ENCODE peak calls at places on chromosomes 13 and 19, in eight cellular contexts. R, Q, F, K, E, G, U and B are unnamed samples.

GRCh38 chr19:5536337-5536894 is 31.3 kb downstream of the TINCR start:
- DNase-seq in R (no peak), Q (peak), F (peak), K (peak), E (no peak), G (no peak), U (no peak), B (no peak)

GRCh38 chr19:21130097-21130775 is 11.6 kb upstream of the ZNF431 start:
- DNase-seq in R (no peak), Q (no peak), F (no peak), K (no peak), E (no peak), G (no peak), U (no peak), B (no peak)

GRCh38 chr19:2552859-2553258 is 76.9 kb downstream of the GADD45B start:
- DNase-seq in R (peak), Q (no peak), F (no peak), K (no peak), E (peak), G (peak), U (peak), B (peak)

GRCh38 chr19:6828698-6829633 is 56.5 kb downstream of the VAV1 start:
- DNase-seq in R (no peak), Q (no peak), F (peak), K (no peak), E (peak), G (no peak), U (no peak), B (peak)

GRCh38 chr19:14746891-14747290 is 31.5 kb downstream of the ADGRE2 start:
- DNase-seq in R (no peak), Q (no peak), F (no peak), K (no peak), E (no peak), G (no peak), U (no peak), B (no peak)

GRCh38 chr13:84417426-84417825 is 535.2 kb upstream of the SLITRK1 start:
- DNase-seq in R (no peak), Q (no peak), F (no peak), K (peak), E (no peak), G (no peak), U (no peak), B (no peak)

GRCh38 chr13:44396295-44396962 is 22.8 kb downstream of the SERP2 start:
- DNase-seq in R (no peak), Q (no peak), F (no peak), K (no peak), E (no peak), G (no peak), U (no peak), B (no peak)

GRCh38 chr13:24693862-24694471 is 13.8 kb downstream of the ATP12A start:
- DNase-seq in R (no peak), Q (peak), F (no peak), K (peak), E (peak), G (peak), U (no peak), B (peak)

GRCh38 chr13:103291226-103291625 is 225.0 kb upstream of the SLC10A2 start:
- DNase-seq in R (no peak), Q (no peak), F (no peak), K (no peak), E (no peak), G (no peak), U (no peak), B (no peak)

GRCh38 chr13:98835156-98835555 is 82.7 kb upstream of the SLC15A1 start:
- DNase-seq in R (no peak), Q (no peak), F (no peak), K (no peak), E (no peak), G (no peak), U (no peak), B (no peak)

GRCh38 chr13:77776704-77777103 is 79.2 kb downstream of the SLAIN1 start:
- DNase-seq in R (no peak), Q (no peak), F (no peak), K (no peak), E (no peak), G (no peak), U (no peak), B (no peak)

GRCh38 chr13:73070451-73070850 is 11.6 kb downstream of the KLF5 start:
- DNase-seq in R (no peak), Q (no peak), F (no peak), K (no peak), E (no peak), G (no peak), U (no peak), B (no peak)

GRCh38 chr19:49712397-49712859 is 21.5 kb downstream of the CPT1C start:
- DNase-seq in R (no peak), Q (peak), F (no peak), K (peak), E (no peak), G (no peak), U (no peak), B (no peak)

GRCh38 chr13:43529796-43530195 is 257.0 kb downstream of the ENOX1 start:
- DNase-seq in R (no peak), Q (no peak), F (no peak), K (no peak), E (no peak), G (no peak), U (no peak), B (no peak)

GRCh38 chr13:49759503-49759902 is 33.0 kb downstream of the KPNA3 start:
- DNase-seq in R (no peak), Q (no peak), F (no peak), K (peak), E (peak), G (no peak), U (no peak), B (peak)